ENCODE peak calls at places on chromosome 21, in four cellular contexts. Z, J, L and V are unnamed samples. For H3K9me3 and H3K4me1, the result is how much of the 10 kb centered on the place peaks cover.

GRCh38 chr21:30831194-30831765 is 1.7 kb upstream of the KRTAP7-1 start:
- DNase-seq in Z (no peak), J (no peak), L (no peak), V (peak)

GRCh38 chr21:38669186-38669585 is 136.5 kb upstream of the ETS2 start:
- DNase-seq in Z (no peak), J (no peak), L (no peak), V (no peak)

GRCh38 chr21:39125752-39126485 is 57.3 kb downstream of the PSMG1 start:
- DNase-seq in Z (no peak), J (no peak), L (no peak), V (peak)

GRCh38 chr21:41817228-41817627 is 50.4 kb upstream of the RIPK4 start:
- DNase-seq in Z (no peak), J (no peak), L (no peak), V (peak)

GRCh38 chr21:38958940-38959685 is 153.4 kb downstream of the ETS2 start:
- DNase-seq in Z (no peak), J (no peak), L (no peak), V (no peak)

GRCh38 chr21:15732290-15732995 is 2.7 kb downstream of the USP25 start:
- DNase-seq in Z (no peak), J (no peak), L (no peak), V (no peak)

GRCh38 chr21:39037807-39038405 is 145.3 kb downstream of the PSMG1 start:
- DNase-seq in Z (no peak), J (no peak), L (no peak), V (no peak)

GRCh38 chr21:34270406-34270805 is 93.4 kb upstream of the KCNE2 start:
- DNase-seq in Z (no peak), J (no peak), L (no peak), V (no peak)

GRCh38 chr21:21921410-21922232 is 923.4 kb downstream of the NCAM2 start:
- DNase-seq in Z (no peak), J (no peak), L (no peak), V (peak)

GRCh38 chr21:26920055-26920454 is 46.8 kb downstream of the ADAMTS5 start:
- DNase-seq in Z (no peak), J (no peak), L (no peak), V (no peak)
- H3K9me3 ChIP-seq in Z (under half), J (under half), L (under half), V (under half)

DNA sequence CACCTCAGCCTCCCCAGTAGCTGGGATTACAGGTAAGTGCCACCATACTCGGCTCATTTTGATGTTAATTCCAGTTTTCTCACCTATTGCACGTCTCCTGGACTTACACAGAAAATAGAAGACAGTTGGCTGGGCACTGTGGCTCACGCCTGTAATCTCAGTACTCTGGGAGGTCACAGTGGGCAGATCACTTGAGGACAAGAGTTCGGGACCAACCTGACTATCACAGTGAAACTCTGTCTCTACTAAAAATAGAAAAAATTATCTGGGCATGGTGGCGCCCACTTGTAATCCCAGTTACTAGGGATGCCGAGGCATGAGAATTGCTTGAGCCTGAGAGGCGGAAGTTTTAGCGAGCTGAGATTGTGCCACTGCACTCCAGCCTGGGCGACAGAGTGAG is 44.1 kb downstream of the DYRK1A start:
- DNase-seq in Z (no peak), J (no peak), L (no peak), V (no peak)
- H3K4me1 ChIP-seq in Z (under half), J (under half), L (under half), V (under half)

GRCh38 chr21:20040768-20041167 is 957.4 kb upstream of the NCAM2 start:
- DNase-seq in Z (no peak), J (no peak), L (no peak), V (no peak)
- H3K9me3 ChIP-seq in Z (under half), J (under half), L (under half), V (under half)

DNA sequence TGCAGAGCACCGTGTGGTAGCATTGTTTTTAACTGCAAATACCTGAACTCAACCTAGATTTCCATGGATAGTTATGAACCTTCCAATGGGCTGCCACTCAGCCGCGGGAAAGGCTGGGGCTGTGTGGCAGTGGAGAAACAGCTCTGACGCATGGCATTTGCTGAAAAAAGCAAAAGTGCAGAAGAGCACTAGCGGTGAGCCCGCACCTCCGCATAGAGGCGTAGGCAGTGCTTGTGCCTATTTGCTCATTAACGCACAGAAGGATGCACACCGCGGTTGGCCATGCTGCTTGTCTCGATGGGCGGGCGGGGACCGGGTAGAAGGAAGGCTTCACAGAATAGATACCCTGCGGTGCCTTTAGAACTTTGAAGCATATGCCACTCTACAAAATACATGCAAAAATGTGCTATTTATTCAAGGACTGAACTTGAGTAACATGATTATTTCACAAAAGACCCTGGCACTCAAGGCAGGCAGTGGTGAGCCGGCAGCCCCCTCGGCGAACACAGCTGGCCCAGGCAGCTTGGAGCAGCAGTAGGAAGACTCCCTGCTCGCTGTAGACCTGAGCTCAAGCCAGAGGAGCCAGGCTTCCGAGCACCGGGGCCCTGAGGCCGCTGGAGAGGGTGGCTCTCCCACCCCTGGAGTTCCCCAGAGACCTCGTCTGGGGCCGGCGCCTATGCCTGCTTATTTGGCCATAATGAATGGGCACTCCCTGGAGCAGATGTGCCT is 71.6 kb downstream of the SIK1 start:
- DNase-seq in Z (peak), J (no peak), L (no peak), V (no peak)
- H3K4me1 ChIP-seq in Z (under half), J (under half), L (under half), V (under half)

DNA sequence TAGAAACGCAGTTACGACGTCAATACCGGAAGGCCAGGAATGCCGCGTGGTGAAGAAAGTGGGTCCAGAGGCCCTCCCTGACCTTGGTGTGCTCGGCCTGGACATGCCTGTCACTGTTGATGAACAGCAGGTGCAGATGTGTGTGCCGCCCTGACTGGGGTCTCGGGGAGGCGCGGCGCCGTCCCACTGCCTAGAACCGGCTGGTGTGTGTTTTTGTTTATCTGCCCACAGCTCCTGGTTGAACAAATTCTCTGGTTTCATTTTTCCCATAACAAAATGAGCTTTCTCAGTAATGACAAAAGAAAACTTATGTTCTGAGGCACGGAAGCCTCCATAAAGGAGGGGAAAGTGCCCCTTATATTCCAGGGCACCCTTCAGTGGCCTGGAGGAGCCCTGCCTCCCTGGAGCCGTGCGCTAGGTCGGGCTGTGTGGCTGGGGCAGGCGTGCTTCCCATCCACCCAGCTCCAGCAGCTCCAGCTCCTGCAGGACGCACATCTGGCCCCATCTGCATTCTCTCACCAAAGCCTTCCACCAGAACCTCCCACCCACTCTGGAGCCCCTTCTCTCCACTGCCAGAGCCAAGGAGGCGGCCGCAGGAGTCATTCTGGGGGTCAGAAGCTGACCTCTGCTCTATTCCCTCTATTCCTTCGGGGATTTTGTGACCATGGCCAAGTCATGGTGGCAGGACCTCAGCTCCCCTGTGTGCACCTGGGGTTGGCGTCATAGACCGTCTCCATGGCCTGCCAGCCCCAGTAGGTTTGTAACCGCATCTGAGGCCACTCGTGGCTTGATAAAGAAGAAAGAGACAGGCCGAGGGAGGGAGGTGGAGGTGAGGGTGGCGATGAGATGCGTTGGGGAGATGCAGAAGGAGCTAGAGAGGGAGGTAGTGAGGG is 20.1 kb upstream of the COL18A1 start:
- DNase-seq in Z (peak), J (no peak), L (no peak), V (no peak)
- H3K9me3 ChIP-seq in Z (under half), J (under half), L (under half), V (under half)